ENCODE peak calls at places on chromosome X, in nine cellular contexts. C is OCI-LY7, L is HCT116, O is SK-N-SH, P is GM23248, G is GM23338, V is hepatocyte, N is MM.1S, R is PC-3. B is an unnamed sample.

GRCh38 chrX:26909728-26910127 is 553.4 kb downstream of the PPP4R3C start:
- DNase-seq in C (no peak), L (no peak), O (no peak), P (no peak), G (no peak), V (no peak), N (no peak), R (no peak), B (no peak)

GRCh38 chrX:135340827-135341226 is 31.5 kb downstream of the ETDC start:
- DNase-seq in C (no peak), L (no peak), O (peak; percentile 46), P (peak; percentile 77), G (no peak), V (no peak), N (no peak), R (no peak), B (no peak)

GRCh38 chrX:117768861-117769604 is 347.6 kb downstream of the KLHL13 start:
- DNase-seq in C (no peak), L (no peak), O (no peak), P (no peak), G (no peak), V (no peak), N (no peak), R (no peak), B (no peak)

GRCh38 chrX:115616943-115617563 is 56.1 kb downstream of the PLS3 start:
- DNase-seq in C (no peak), L (peak; percentile 66), O (peak; percentile 3), P (peak; percentile 76), G (no peak), V (peak; percentile 10), N (no peak), R (peak; percentile 95), B (no peak)

GRCh38 chrX:115493015-115493414 is 68.0 kb upstream of the PLS3 start:
- DNase-seq in C (no peak), L (no peak), O (no peak), P (no peak), G (no peak), V (no peak), N (no peak), R (no peak), B (no peak)

GRCh38 chrX:40097101-40097491 is 662 bp downstream of the BCOR start:
- DNase-seq in C (no peak), L (no peak), O (peak; percentile 56), P (peak; percentile 53), G (no peak), V (no peak), N (no peak), R (no peak), B (no peak)

GRCh38 chrX:9576059-9576458 is 111.2 kb downstream of the TBL1X start:
- DNase-seq in C (no peak), L (no peak), O (no peak), P (no peak), G (no peak), V (no peak), N (no peak), R (no peak), B (no peak)

GRCh38 chrX:8237718-8238117 is 66.7 kb upstream of the VCX2 start:
- DNase-seq in C (no peak), L (no peak), O (no peak), P (no peak), G (peak; percentile 11), V (no peak), N (no peak), R (peak; percentile 6), B (peak; percentile 11)

GRCh38 chrX:55717521-55718497 is at the start of gene RRAGB:
- DNase-seq in C (peak; percentile 94), L (peak; percentile 89), O (peak; percentile 85), P (peak; percentile 93), G (peak; percentile 92), V (peak; percentile 96), N (peak; percentile 95), R (peak; percentile 95), B (peak; percentile 91)

DNA sequence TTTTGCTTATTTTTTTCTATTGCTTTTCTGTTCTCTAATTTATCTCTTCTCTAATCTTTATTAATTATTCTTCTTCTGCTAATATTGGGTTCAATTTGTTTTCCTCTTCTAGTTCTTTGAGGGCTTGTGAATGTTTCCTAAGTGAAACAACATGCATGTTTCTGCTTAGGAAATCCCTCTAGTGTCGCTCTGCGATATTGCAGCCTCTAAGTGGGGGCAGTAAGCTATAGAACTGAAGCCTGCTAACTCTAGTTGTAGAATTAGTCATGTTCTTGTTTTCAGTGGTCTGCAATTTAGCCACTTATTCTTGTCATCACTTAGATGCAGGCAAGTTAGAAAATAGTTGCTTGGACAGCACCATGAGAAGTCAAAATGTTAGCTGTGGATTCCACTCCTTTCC is 222.6 kb downstream of the SPIN4 start:
- DNase-seq in C (peak; percentile 7), L (peak; percentile 16), O (peak; percentile 1), P (peak; percentile 33), G (peak; percentile 33), V (no peak), N (peak; percentile 59), R (peak; percentile 62), B (no peak)
- TF ChIP-seq EZH2phosphoT487 in C (no peak), L (no peak), O (no peak), P (no peak), G (no peak), V (no peak), N (no peak), R (no peak), B (no peak)

DNA sequence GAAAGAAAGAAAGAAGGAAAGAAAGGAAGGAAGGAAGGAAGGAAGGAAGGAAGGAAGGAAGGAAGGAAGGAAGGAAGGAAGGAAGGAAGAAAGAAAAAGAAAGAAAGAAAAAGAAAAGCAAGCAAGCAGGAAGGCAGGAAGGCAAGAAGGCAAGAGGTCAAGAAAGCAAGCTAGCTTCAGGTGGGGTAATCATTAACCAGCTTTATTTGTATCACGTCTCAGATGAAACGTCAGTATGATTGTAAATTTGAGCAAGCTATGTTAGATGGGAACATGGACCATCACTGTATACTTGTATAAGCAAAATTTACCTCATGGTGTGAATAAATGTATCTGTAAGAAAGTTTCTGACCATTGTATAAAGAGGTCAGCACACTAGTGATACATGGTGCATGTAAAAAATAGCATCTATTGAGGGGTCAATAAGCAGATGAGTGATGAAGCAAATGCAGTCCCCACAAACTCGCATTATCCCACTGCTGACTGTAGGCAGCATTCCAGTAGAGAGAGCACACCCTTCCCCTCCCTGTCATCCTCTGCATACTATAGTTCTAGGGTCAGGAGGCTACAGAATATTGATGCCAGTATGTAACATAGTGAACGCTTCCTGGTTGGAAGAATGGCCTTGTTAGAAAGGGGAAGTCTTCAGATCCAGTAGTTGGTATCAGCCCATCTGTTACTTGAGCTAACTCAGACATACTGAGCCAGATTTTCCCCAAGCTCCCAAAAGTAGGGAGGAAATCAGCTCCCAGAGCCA is 16.5 kb upstream of the KLHL34 start:
- DNase-seq in C (no peak), L (no peak), O (no peak), P (no peak), G (no peak), V (no peak), N (no peak), R (no peak), B (no peak)
- H3K4me3 ChIP-seq in C (no peak overlapping the region), L (no peak overlapping the region), O (no peak overlapping the region), P (no peak overlapping the region), G (no peak overlapping the region), V (no peak overlapping the region), N (no peak overlapping the region), R (no peak overlapping the region), B (no peak overlapping the region)

GRCh38 chrX:23505531-23506303 is 161.6 kb upstream of the PRDX4 start:
- DNase-seq in C (no peak), L (no peak), O (no peak), P (no peak), G (peak; percentile 68), V (no peak), N (no peak), R (peak; percentile 30), B (peak; percentile 27)
- TF ChIP-seq EZH2phosphoT487 in C (no peak), L (no peak), O (no peak), P (no peak), G (no peak), V (no peak), N (no peak), R (no peak), B (no peak)

GRCh38 chrX:105874790-105875189 is 52.5 kb downstream of the NRK start:
- DNase-seq in C (no peak), L (no peak), O (no peak), P (no peak), G (no peak), V (no peak), N (no peak), R (no peak), B (no peak)
- H3K4me3 ChIP-seq in C (no peak overlapping the region), L (no peak overlapping the region), O (no peak overlapping the region), P (no peak overlapping the region), G (no peak overlapping the region), V (no peak overlapping the region), N (no peak overlapping the region), R (no peak overlapping the region), B (no peak overlapping the region)

GRCh38 chrX:33045245-33045644 is 166.1 kb downstream of the DMD start:
- DNase-seq in C (no peak), L (no peak), O (no peak), P (no peak), G (no peak), V (no peak), N (no peak), R (no peak), B (no peak)
- TF ChIP-seq EZH2phosphoT487 in C (no peak), L (no peak), O (no peak), P (no peak), G (no peak), V (no peak), N (no peak), R (no peak), B (no peak)

DNA sequence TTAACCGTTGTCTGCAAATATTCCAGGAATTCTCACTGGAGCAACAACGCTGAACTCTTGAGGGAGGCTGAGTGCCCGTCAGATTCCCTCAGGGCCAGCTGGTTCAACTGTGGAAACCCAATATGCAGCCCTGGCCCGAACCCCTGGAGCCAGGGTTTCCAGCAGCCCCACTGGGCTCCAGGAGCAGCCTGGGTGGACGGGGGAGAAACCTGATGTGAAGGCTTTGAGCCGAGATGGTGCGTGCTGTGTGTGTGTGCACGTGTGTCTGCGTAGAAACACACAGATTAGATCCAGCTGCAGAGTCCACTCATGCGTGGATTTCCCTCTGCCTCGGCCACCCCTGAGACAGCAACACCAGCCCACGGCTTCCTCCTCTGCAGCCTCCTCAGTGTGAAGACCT is 19.4 kb upstream of the SLC25A6 start:
- DNase-seq in C (no peak), L (no peak), O (no peak), P (no peak), G (no peak), V (no peak), N (no peak), R (no peak), B (no peak)
- H3K4me3 ChIP-seq in C (no peak overlapping the region), L (no peak overlapping the region), O (no peak overlapping the region), P (no peak overlapping the region), G (no peak overlapping the region), V (no peak overlapping the region), N (no peak overlapping the region), R (no peak overlapping the region), B (no peak overlapping the region)

DNA sequence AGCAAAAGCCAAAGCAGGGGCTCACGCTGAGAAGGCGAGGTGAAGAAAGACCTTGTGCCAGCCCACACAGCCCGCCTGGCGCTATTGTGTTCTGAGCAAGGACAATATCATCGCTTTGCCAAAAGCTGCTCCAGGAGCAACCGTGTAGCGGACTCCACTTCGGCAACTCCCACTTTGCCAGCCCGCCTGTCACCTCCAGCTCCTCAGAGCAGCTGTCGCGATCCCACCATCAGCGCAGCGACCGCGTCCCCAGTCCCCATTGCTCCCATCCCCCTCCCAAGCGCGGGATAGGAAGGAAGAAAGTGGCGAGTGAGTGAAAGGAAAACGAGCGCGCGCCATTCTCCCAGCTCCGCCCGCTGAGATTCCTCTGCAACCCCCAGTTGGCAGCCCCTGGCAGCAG is 759 bp downstream of the ZC4H2 start:
- DNase-seq in C (peak; percentile 49), L (no peak), O (peak; percentile 46), P (peak; percentile 62), G (peak; percentile 60), V (peak; percentile 27), N (peak; percentile 31), R (peak; percentile 42), B (peak; percentile 72)
- TF ChIP-seq EZH2phosphoT487 in C (no peak), L (no peak), O (no peak), P (no peak), G (no peak), V (no peak), N (no peak), R (no peak), B (no peak)